ENCODE peak calls at places on chromosomes 4 and X, in four cellular contexts. T is cardiac fibroblast, X is transverse colon, K is choroid plexus epithelial cell. D is an unnamed sample.

GRCh38 chr4:1863297-1864033 is 7.5 kb upstream of the LETM1 start:
- DNase-seq in T (no peak), X (no peak), K (no peak), D (no peak)

GRCh38 chr4:132792305-132792704 is 356.8 kb upstream of the PCDH10 start:
- DNase-seq in T (no peak), K (no peak), X (no peak), D (no peak)

GRCh38 chr4:1041936-1042330 is 30.5 kb downstream of the FGFRL1 start:
- DNase-seq in K (no peak), T (no peak), X (no peak), D (no peak)

GRCh38 chr4:56649445-56650258 is 31.4 kb downstream of the HOPX start:
- DNase-seq in X (no peak), T (no peak), K (no peak), D (no peak)

GRCh38 chr4:168682898-168683500 is 186.1 kb downstream of the PALLD start:
- DNase-seq in K (no peak), T (no peak), X (no peak), D (no peak)

GRCh38 chrX:138723301-138723700 is 11.8 kb upstream of the FGF13 start:
- DNase-seq in X (no peak), T (no peak), K (no peak), D (no peak)

GRCh38 chr4:168515222-168516011 is 18.6 kb downstream of the PALLD start:
- DNase-seq in K (no peak), X (no peak), T (no peak), D (no peak)

GRCh38 chr4:154719087-154719486 is 24.7 kb upstream of the LRAT start:
- DNase-seq in X (no peak), T (peak), K (peak), D (peak)

GRCh38 chrX:69031971-69032391 is 133.3 kb downstream of the PJA1 start:
- DNase-seq in T (peak), K (no peak), X (no peak), D (no peak)

GRCh38 chr4:144787365-144788263 is 141.7 kb downstream of the HHIP start:
- DNase-seq in T (peak), K (peak), X (no peak), D (peak)

GRCh38 chr4:161448550-161449180 is 715.1 kb downstream of the FSTL5 start:
- DNase-seq in T (no peak), K (no peak), X (no peak), D (no peak)

GRCh38 chrX:34880656-34881055 is 61.9 kb upstream of the FAM47B start:
- DNase-seq in T (peak), X (no peak), K (peak), D (peak)

GRCh38 chr4:1767770-1768366 is 25.2 kb upstream of the FGFR3 start:
- DNase-seq in K (peak), X (peak), T (peak), D (peak)

GRCh38 chr4:60396680-60397079 is 803.4 kb upstream of the ADGRL3 start:
- DNase-seq in X (no peak), K (no peak), T (peak), D (no peak)

GRCh38 chrX:49071877-49072711 is 1.7 kb downstream of the PRAF2 start:
- DNase-seq in K (peak), T (peak), X (peak), D (peak)

GRCh38 chr4:100609810-100610209 is 92.0 kb upstream of the EMCN start:
- DNase-seq in X (no peak), K (no peak), T (no peak), D (no peak)

GRCh38 chr4:73856518-73856917 is 3.4 kb downstream of the PF4V1 start:
- DNase-seq in T (peak), K (peak), X (no peak), D (peak)

GRCh38 chrX:38166478-38167083 is 54.1 kb downstream of the SRPX start:
- DNase-seq in T (peak), K (peak), X (no peak), D (peak)

GRCh38 chr4:6622744-6623143 is 17.7 kb upstream of the MRFAP1 start:
- DNase-seq in K (no peak), X (no peak), T (no peak), D (no peak)

GRCh38 chr4:127781303-127782024 is 658 bp upstream of the HSPA4L start:
- DNase-seq in X (peak), T (no peak), K (peak), D (peak)

GRCh38 chr4:183504064-183504929 is 561 bp upstream of the ING2 start:
- DNase-seq in K (peak), T (peak), X (peak), D (peak)
- TF ChIP-seq CTCF in K (no peak), T (no peak), X (peak), D (no peak)

GRCh38 chrX:120015145-120016067 is 62.1 kb downstream of the RHOXF2B start:
- DNase-seq in K (no peak), X (no peak), T (no peak), D (peak)
- H3K4me3 ChIP-seq in K (no peak), X (no peak), T (peak), D (no peak)

DNA sequence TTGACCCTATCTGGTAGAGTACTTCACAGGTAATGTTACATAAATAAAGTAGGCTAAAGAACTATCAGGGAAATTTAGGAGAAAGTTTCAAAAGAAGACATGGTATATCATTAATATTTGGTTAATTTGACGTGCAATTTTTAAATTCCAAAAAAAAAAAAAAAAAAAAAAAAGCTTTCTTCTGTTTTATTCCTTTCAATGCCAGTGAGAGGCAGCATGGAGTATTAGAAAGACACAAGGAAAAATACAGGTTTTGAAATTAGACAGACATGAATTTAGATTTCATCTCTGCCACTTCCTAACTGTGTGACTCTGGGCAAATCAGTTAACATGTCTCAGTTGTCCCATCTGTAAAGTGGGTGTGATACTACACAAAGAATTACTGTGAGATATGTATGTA is 132.6 kb downstream of the GPC3 start:
- DNase-seq in X (no peak), K (peak), T (no peak), D (no peak)
- TF ChIP-seq CTCF in X (no peak), K (no peak), T (no peak), D (no peak)

GRCh38 chr4:41176357-41176756 is 38.0 kb downstream of the APBB2 start:
- DNase-seq in T (peak), K (peak), X (no peak), D (no peak)
- H3K4me3 ChIP-seq in T (no peak), K (no peak), X (no peak), D (no peak)

GRCh38 chrX:3651272-3651671 is 62.2 kb downstream of the PRKX start:
- DNase-seq in X (no peak), K (peak), T (peak), D (peak)
- TF ChIP-seq CTCF in X (peak), K (peak), T (peak), D (peak)

DNA sequence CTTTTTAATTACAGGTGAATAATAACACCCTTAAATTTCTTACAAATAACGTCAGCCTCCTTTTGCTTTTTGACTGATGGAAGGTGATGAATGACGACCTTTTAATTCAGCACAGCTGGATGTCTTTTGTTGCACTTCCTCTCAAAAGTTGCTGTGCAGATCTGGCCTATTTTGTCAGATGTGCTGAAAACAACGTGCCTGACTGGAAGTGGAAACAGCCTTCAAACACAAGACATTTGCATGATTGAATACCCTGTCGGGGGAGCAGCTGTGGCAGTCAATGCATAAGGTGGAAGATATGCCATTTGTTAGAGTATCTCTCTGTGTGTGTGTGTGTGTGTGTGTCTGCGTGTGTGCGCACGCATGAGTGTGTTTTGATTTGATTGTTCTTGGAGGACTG is 579.7 kb downstream of the SPRY1 start:
- DNase-seq in T (peak), K (peak), X (no peak), D (no peak)
- H3K4me3 ChIP-seq in T (no peak), K (no peak), X (no peak), D (no peak)

GRCh38 chrX:152813211-152813610 is 17.3 kb downstream of the CETN2 start:
- DNase-seq in T (no peak), X (no peak), K (no peak), D (no peak)

GRCh38 chrX:152819732-152820131 is 10.8 kb downstream of the CETN2 start:
- DNase-seq in X (no peak), T (peak), K (peak), D (peak)

GRCh38 chrX:152819271-152819670 is 11.3 kb downstream of the CETN2 start:
- DNase-seq in X (no peak), K (peak), T (no peak), D (no peak)

GRCh38 chrX:152814048-152814447 is 16.5 kb downstream of the CETN2 start:
- DNase-seq in K (no peak), X (no peak), T (no peak), D (no peak)

GRCh38 chrX:152817082-152817744 is 13.3 kb downstream of the CETN2 start:
- DNase-seq in K (peak), T (peak), X (peak), D (peak)
- TF ChIP-seq CTCF in K (peak), T (peak), X (peak), D (peak)